ENCODE peak calls at places on chromosome 14, in seven cellular contexts. C is testis; T is MV-4-11; E is stimulated activated CD4-positive, alpha-beta T cell treated with anti-CD3 and anti-CD28 coated beads, Interleukin-12 subunit alpha, Interleukin-12 subunit beta, amount 100 ng/mL, for 4 hours; K is AG09309; Z is hepatocyte; Y is substantia nigra. N is an unnamed sample.

GRCh38 chr14:58501214-58501816 is 73.8 kb downstream of the KIAA0586 start:
- DNase-seq in C (no peak), T (peak), E (no peak), K (peak), Z (peak), Y (no peak), N (peak)

GRCh38 chr14:65137648-65138317 is 35.5 kb upstream of the MAX start:
- DNase-seq in C (no peak), T (no peak), E (no peak), K (no peak), Z (no peak), Y (no peak), N (no peak)

GRCh38 chr14:39050389-39050788 is 52.6 kb downstream of the SEC23A start:
- DNase-seq in C (no peak), T (peak), E (no peak), K (peak), Z (peak), Y (no peak), N (no peak)

GRCh38 chr14:74569826-74570591 is 42.0 kb downstream of the LTBP2 start:
- DNase-seq in C (no peak), T (no peak), E (no peak), K (no peak), Z (peak), Y (no peak), N (no peak)

GRCh38 chr14:63524537-63525155 is 18.5 kb downstream of the PPP2R5E start:
- DNase-seq in C (no peak), T (no peak), E (no peak), K (no peak), Z (no peak), Y (no peak), N (peak)

GRCh38 chr14:81819910-81820309 is 286.3 kb upstream of the SEL1L start:
- DNase-seq in C (no peak), T (no peak), E (no peak), K (no peak), Z (no peak), Y (no peak), N (no peak)

GRCh38 chr14:95549656-95550585 is 15.1 kb downstream of the GLRX5 start:
- DNase-seq in C (no peak), T (no peak), E (no peak), K (no peak), Z (no peak), Y (no peak), N (no peak)

GRCh38 chr14:104879983-104880565 is 15.0 kb downstream of the CEP170B start:
- DNase-seq in C (no peak), T (no peak), E (no peak), K (no peak), Z (no peak), Y (no peak), N (no peak)

GRCh38 chr14:79515158-79515557 is 696.1 kb downstream of the DIO2 start:
- DNase-seq in C (no peak), T (no peak), E (no peak), K (no peak), Z (no peak), Y (no peak), N (no peak)

GRCh38 chr14:76546426-76547221 is 170.7 kb downstream of the ESRRB start:
- DNase-seq in C (peak), T (peak), E (no peak), K (no peak), Z (peak), Y (no peak), N (peak)

GRCh38 chr14:73022051-73022450 is 4.9 kb downstream of the ZFYVE1 start:
- DNase-seq in C (no peak), T (no peak), E (no peak), K (no peak), Z (no peak), Y (no peak), N (no peak)

GRCh38 chr14:54450535-54450934 is 9.4 kb upstream of the CNIH1 start:
- DNase-seq in C (no peak), T (peak), E (no peak), K (no peak), Z (no peak), Y (no peak), N (no peak)

GRCh38 chr14:61388173-61388975 is 67.0 kb downstream of the PRKCH start:
- DNase-seq in C (no peak), T (no peak), E (peak), K (peak), Z (no peak), Y (no peak), N (no peak)

GRCh38 chr14:42110167-42110566 is 503.5 kb downstream of the LRFN5 start:
- DNase-seq in C (peak), T (peak), E (no peak), K (peak), Z (no peak), Y (no peak), N (no peak)

GRCh38 chr14:30533126-30533525 is 25.8 kb upstream of the G2E3 start:
- DNase-seq in C (no peak), T (no peak), E (no peak), K (no peak), Z (no peak), Y (no peak), N (no peak)

GRCh38 chr14:103243764-103244737 is 90.0 kb upstream of the EIF5 start:
- DNase-seq in C (no peak), T (no peak), E (no peak), K (no peak), Z (peak), Y (no peak), N (no peak)

GRCh38 chr14:69571879-69572633 is 2.6 kb downstream of the CCDC177 start:
- DNase-seq in C (peak), T (no peak), E (no peak), K (no peak), Z (peak), Y (no peak), N (no peak)

GRCh38 chr14:99512110-99512449 is 30.9 kb downstream of the CCNK start:
- DNase-seq in C (peak), T (no peak), E (no peak), K (no peak), Z (no peak), Y (no peak), N (no peak)

GRCh38 chr14:29654910-29655590 is 272.6 kb downstream of the PRKD1 start:
- DNase-seq in C (no peak), T (no peak), E (no peak), K (no peak), Z (no peak), Y (no peak), N (no peak)

GRCh38 chr14:53620325-53620716 is 336.3 kb downstream of the BMP4 start:
- DNase-seq in C (no peak), T (no peak), E (no peak), K (no peak), Z (no peak), Y (no peak), N (no peak)

GRCh38 chr14:57418999-57419398 is 28.6 kb downstream of the NAA30 start:
- DNase-seq in C (no peak), T (no peak), E (no peak), K (no peak), Z (no peak), Y (no peak), N (no peak)

GRCh38 chr14:104370256-104370870 is 209.2 kb upstream of the C14orf180 start:
- DNase-seq in C (peak), T (no peak), E (no peak), K (no peak), Z (peak), Y (no peak), N (no peak)

GRCh38 chr14:76514599-76514998 is 138.7 kb downstream of the ESRRB start:
- DNase-seq in C (no peak), T (peak), E (no peak), K (no peak), Z (no peak), Y (no peak), N (no peak)

GRCh38 chr14:79656086-79656485 is 555.2 kb downstream of the DIO2 start:
- DNase-seq in C (no peak), T (no peak), E (no peak), K (no peak), Z (no peak), Y (no peak), N (no peak)

GRCh38 chr14:63578300-63578699 is 35.1 kb upstream of the PPP2R5E start:
- DNase-seq in C (no peak), T (no peak), E (no peak), K (no peak), Z (no peak), Y (no peak), N (no peak)

GRCh38 chr14:31419179-31420012 is 954 bp downstream of the HEATR5A start:
- DNase-seq in C (no peak), T (no peak), E (no peak), K (no peak), Z (peak), Y (no peak), N (no peak)

GRCh38 chr14:52694761-52695480 is 437 bp downstream of the ERO1A start:
- DNase-seq in C (peak), T (peak), E (peak), K (no peak), Z (peak), Y (no peak), N (peak)

GRCh38 chr14:90541076-90541634 is 144.3 kb downstream of the CALM1 start:
- DNase-seq in C (no peak), T (no peak), E (no peak), K (no peak), Z (no peak), Y (no peak), N (no peak)

GRCh38 chr14:71240866-71241520 is 333.7 kb downstream of the PCNX1 start:
- DNase-seq in C (no peak), T (no peak), E (no peak), K (no peak), Z (no peak), Y (no peak), N (no peak)